ENCODE peak calls at places on chromosome 6, in five cellular contexts. One of them, this sample, is unnamed.

GRCh38 chr6:33197431-33198048 is 2.9 kb downstream of the RXRB start:
- DNase-seq in HEK293T: peak
- DNase-seq in T-helper 2 cell: peak
- DNase-seq in aorta: peak
- DNase-seq in endothelial cell: no peak
- DNase-seq in this sample: no peak

GRCh38 chr6:109853426-109853825 is 124.7 kb upstream of the GPR6 start:
- DNase-seq in endothelial cell: no peak
- DNase-seq in HEK293T: no peak
- DNase-seq in T-helper 2 cell: no peak
- DNase-seq in aorta: no peak
- DNase-seq in this sample: no peak

GRCh38 chr6:85912582-85912981 is 269.9 kb upstream of the SYNCRIP start:
- DNase-seq in endothelial cell: no peak
- DNase-seq in HEK293T: no peak
- DNase-seq in T-helper 2 cell: no peak
- DNase-seq in aorta: no peak
- DNase-seq in this sample: no peak

GRCh38 chr6:41294463-41294862 is 8.0 kb upstream of the TREM1 start:
- DNase-seq in endothelial cell: no peak
- DNase-seq in T-helper 2 cell: no peak
- DNase-seq in HEK293T: no peak
- DNase-seq in aorta: no peak
- DNase-seq in this sample: no peak

GRCh38 chr6:85660181-85660611 is 17.5 kb upstream of the SYNCRIP start:
- DNase-seq in endothelial cell: no peak
- DNase-seq in T-helper 2 cell: no peak
- DNase-seq in aorta: no peak
- DNase-seq in HEK293T: peak
- DNase-seq in this sample: no peak

GRCh38 chr6:32947552-32948465 is 5.1 kb downstream of the HLA-DMA start:
- DNase-seq in endothelial cell: peak
- DNase-seq in HEK293T: peak
- DNase-seq in T-helper 2 cell: peak
- DNase-seq in aorta: no peak
- DNase-seq in this sample: no peak

GRCh38 chr6:84282566-84282965 is 55.1 kb upstream of the CEP162 start:
- DNase-seq in T-helper 2 cell: no peak
- DNase-seq in HEK293T: no peak
- DNase-seq in endothelial cell: no peak
- DNase-seq in aorta: peak
- DNase-seq in this sample: no peak

GRCh38 chr6:73565767-73566485 is 45.1 kb upstream of the EEF1A1 start:
- DNase-seq in endothelial cell: no peak
- DNase-seq in aorta: no peak
- DNase-seq in HEK293T: no peak
- DNase-seq in T-helper 2 cell: no peak
- DNase-seq in this sample: no peak

GRCh38 chr6:56387621-56388413 is 140.4 kb upstream of the COL21A1 start:
- DNase-seq in T-helper 2 cell: no peak
- DNase-seq in aorta: no peak
- DNase-seq in HEK293T: no peak
- DNase-seq in endothelial cell: no peak
- DNase-seq in this sample: no peak

This sample was measured in T-helper 17 cell.